ENCODE peak calls at places on chromosomes 1 and 21, in five cellular contexts. One of them, this sample, is unnamed.

GRCh38 chr1:100834779-100835645 is 59.6 kb downstream of the EXTL2 start:
- DNase-seq in NCI-H774: no peak
- DNase-seq in NCI-H1417: no peak
- DNase-seq in stimulated activated naive CD8-positive, alpha-beta T cell treated with anti-CD3 and anti-CD28 coated beads, Interleukin-15, amount 100 ng/mL, for 72 hours: no peak
- DNase-seq in dorsolateral prefrontal cortex: peak
- DNase-seq in this sample: peak

GRCh38 chr21:23930565-23930964 is 1676.7 kb downstream of the MRPL39 start:
- DNase-seq in NCI-H774: no peak
- DNase-seq in NCI-H1417: no peak
- DNase-seq in stimulated activated naive CD8-positive, alpha-beta T cell treated with anti-CD3 and anti-CD28 coated beads, Interleukin-15, amount 100 ng/mL, for 72 hours: no peak
- DNase-seq in dorsolateral prefrontal cortex: no peak
- DNase-seq in this sample: no peak

GRCh38 chr1:216183007-216183406 is 240.2 kb downstream of the USH2A start:
- DNase-seq in NCI-H774: peak
- DNase-seq in NCI-H1417: peak
- DNase-seq in stimulated activated naive CD8-positive, alpha-beta T cell treated with anti-CD3 and anti-CD28 coated beads, Interleukin-15, amount 100 ng/mL, for 72 hours: no peak
- DNase-seq in dorsolateral prefrontal cortex: no peak
- DNase-seq in this sample: peak

GRCh38 chr1:84253891-84254290 is 47.6 kb upstream of the SAMD13 start:
- DNase-seq in NCI-H774: peak
- DNase-seq in NCI-H1417: no peak
- DNase-seq in stimulated activated naive CD8-positive, alpha-beta T cell treated with anti-CD3 and anti-CD28 coated beads, Interleukin-15, amount 100 ng/mL, for 72 hours: no peak
- DNase-seq in dorsolateral prefrontal cortex: peak
- DNase-seq in this sample: peak

GRCh38 chr1:245717611-245718010 is 562.8 kb downstream of the KIF26B start:
- DNase-seq in NCI-H774: no peak
- DNase-seq in NCI-H1417: no peak
- DNase-seq in stimulated activated naive CD8-positive, alpha-beta T cell treated with anti-CD3 and anti-CD28 coated beads, Interleukin-15, amount 100 ng/mL, for 72 hours: no peak
- DNase-seq in dorsolateral prefrontal cortex: no peak
- DNase-seq in this sample: no peak

GRCh38 chr1:104878203-104878911 is 1128.7 kb downstream of the AMY1C start:
- DNase-seq in NCI-H774: no peak
- DNase-seq in NCI-H1417: no peak
- DNase-seq in stimulated activated naive CD8-positive, alpha-beta T cell treated with anti-CD3 and anti-CD28 coated beads, Interleukin-15, amount 100 ng/mL, for 72 hours: no peak
- DNase-seq in dorsolateral prefrontal cortex: no peak
- DNase-seq in this sample: no peak

GRCh38 chr1:8560611-8561544 is 243.0 kb downstream of the SLC45A1 start:
- DNase-seq in NCI-H774: peak
- DNase-seq in NCI-H1417: peak
- DNase-seq in stimulated activated naive CD8-positive, alpha-beta T cell treated with anti-CD3 and anti-CD28 coated beads, Interleukin-15, amount 100 ng/mL, for 72 hours: no peak
- DNase-seq in dorsolateral prefrontal cortex: no peak
- DNase-seq in this sample: peak

GRCh38 chr1:85024736-85025135 is 23.6 kb downstream of the MCOLN3 start:
- DNase-seq in NCI-H774: no peak
- DNase-seq in NCI-H1417: no peak
- DNase-seq in stimulated activated naive CD8-positive, alpha-beta T cell treated with anti-CD3 and anti-CD28 coated beads, Interleukin-15, amount 100 ng/mL, for 72 hours: no peak
- DNase-seq in dorsolateral prefrontal cortex: no peak
- DNase-seq in this sample: no peak

GRCh38 chr1:97770376-97770775 is 150.5 kb downstream of the DPYD start:
- DNase-seq in NCI-H774: no peak
- DNase-seq in NCI-H1417: no peak
- DNase-seq in stimulated activated naive CD8-positive, alpha-beta T cell treated with anti-CD3 and anti-CD28 coated beads, Interleukin-15, amount 100 ng/mL, for 72 hours: no peak
- DNase-seq in dorsolateral prefrontal cortex: no peak
- DNase-seq in this sample: no peak

GRCh38 chr21:28538987-28539622 is 453.6 kb downstream of the LTN1 start:
- DNase-seq in NCI-H774: no peak
- DNase-seq in NCI-H1417: no peak
- DNase-seq in stimulated activated naive CD8-positive, alpha-beta T cell treated with anti-CD3 and anti-CD28 coated beads, Interleukin-15, amount 100 ng/mL, for 72 hours: no peak
- DNase-seq in dorsolateral prefrontal cortex: no peak
- DNase-seq in this sample: no peak